ENCODE peak calls at places on chromosomes 1 and 21, in seven cellular contexts. Z is activated T-cell treated with anti-CD3 and anti-CD28 coated beads, Interleukin-2, amount 50 U/mL, for 4 hours; A is HS-5; I is activated CD4-positive, alpha-beta T cell treated with anti-CD3 and anti-CD28 coated beads for 24 hours; X is amniotic stem cell; C is left cardiac atrium; O is NCI-H1436. L is an unnamed sample.

GRCh38 chr21:42121792-42122191 is 50.7 kb downstream of the UMODL1 start:
- DNase-seq in I (no peak), X (no peak), C (no peak), Z (no peak), O (no peak), A (no peak), L (no peak)

GRCh38 chr1:75265792-75266191 is 131.6 kb downstream of the LHX8 start:
- DNase-seq in C (no peak), I (no peak), A (peak; percentile 37), O (peak; percentile 43), X (no peak), Z (no peak), L (peak; percentile 12)

GRCh38 chr1:162193815-162194214 is 124.3 kb downstream of the NOS1AP start:
- DNase-seq in Z (no peak), O (no peak), C (peak; percentile 30), A (no peak), X (no peak), I (no peak), L (no peak)

GRCh38 chr21:42532466-42533181 is 19.0 kb downstream of the SLC37A1 start:
- DNase-seq in I (no peak), A (no peak), X (no peak), Z (no peak), O (no peak), C (peak; percentile 75), L (no peak)

GRCh38 chr1:193462629-193463320 is 276.4 kb upstream of the B3GALT2 start:
- DNase-seq in X (no peak), I (no peak), A (no peak), O (no peak), C (no peak), Z (no peak), L (no peak)

GRCh38 chr1:6521502-6521901 is 30.0 kb upstream of the PLEKHG5 start:
- DNase-seq in X (no peak), I (no peak), O (no peak), Z (no peak), A (no peak), C (no peak), L (no peak)

GRCh38 chr1:31646259-31646960 is 1.7 kb upstream of the PEF1 start:
- DNase-seq in Z (no peak), X (no peak), I (no peak), O (no peak), C (no peak), A (no peak), L (no peak)

GRCh38 chr1:16915627-16915973 is 6.1 kb upstream of the CROCC start:
- DNase-seq in I (no peak), O (no peak), X (no peak), Z (no peak), A (no peak), C (no peak), L (no peak)

GRCh38 chr1:111656093-111657017 is 36.8 kb downstream of the RAP1A start:
- DNase-seq in O (no peak), Z (no peak), C (no peak), I (no peak), A (peak; percentile 49), X (peak; percentile 43), L (peak; percentile 37)

GRCh38 chr1:46489638-46490602 is at the start of gene DMBX1:
- DNase-seq in I (peak; percentile 31), O (peak; percentile 48), Z (no peak), A (no peak), X (no peak), C (no peak), L (no peak)

GRCh38 chr1:182765416-182765815 is 24.2 kb upstream of the NPL start:
- DNase-seq in A (no peak), O (no peak), I (no peak), X (no peak), Z (no peak), C (no peak), L (no peak)

GRCh38 chr1:233183226-233184020 is 112.1 kb downstream of the PCNX2 start:
- DNase-seq in C (no peak), A (no peak), I (no peak), O (no peak), Z (no peak), X (no peak), L (no peak)

GRCh38 chr1:192491804-192492554 is 83.6 kb upstream of the RGS1 start:
- DNase-seq in X (no peak), A (no peak), Z (no peak), O (no peak), C (no peak), I (no peak), L (no peak)

GRCh38 chr1:215877452-215877951 is 310.4 kb downstream of the KCTD3 start:
- DNase-seq in C (no peak), X (no peak), Z (no peak), A (no peak), I (no peak), O (no peak), L (no peak)

GRCh38 chr21:36563301-36563926 is 83.5 kb upstream of the CLDN14 start:
- DNase-seq in I (no peak), C (no peak), Z (no peak), O (no peak), A (no peak), X (no peak), L (no peak)

GRCh38 chr1:53685272-53686051 is 53.5 kb downstream of the GLIS1 start:
- DNase-seq in A (no peak), C (no peak), O (no peak), I (no peak), X (peak; percentile 34), Z (no peak), L (no peak)

GRCh38 chr21:45592208-45592619 is 50.0 kb upstream of the SLC19A1 start:
- DNase-seq in X (no peak), Z (peak; percentile 74), C (no peak), I (peak; percentile 54), O (no peak), A (no peak), L (no peak)

GRCh38 chr1:198121058-198121829 is 35.6 kb upstream of the NEK7 start:
- DNase-seq in A (peak; percentile 63), X (peak; percentile 36), I (no peak), O (no peak), C (no peak), Z (no peak), L (peak; percentile 68)

GRCh38 chr1:104163912-104164476 is 414.3 kb downstream of the AMY1C start:
- DNase-seq in Z (no peak), O (no peak), C (no peak), X (no peak), I (no peak), A (no peak), L (no peak)

GRCh38 chr1:20179369-20180172 is 6.3 kb upstream of the UBXN10 start:
- DNase-seq in Z (no peak), C (no peak), I (no peak), X (no peak), A (no peak), O (no peak), L (no peak)

GRCh38 chr21:33578214-33578613 is 10.3 kb downstream of the DONSON start:
- DNase-seq in O (no peak), C (no peak), I (no peak), A (no peak), Z (no peak), X (no peak), L (no peak)

GRCh38 chr1:173489149-173489600 is 12.0 kb downstream of the PRDX6 start:
- DNase-seq in C (no peak), A (no peak), O (no peak), X (no peak), I (no peak), Z (no peak), L (no peak)

GRCh38 chr1:107829083-107829771 is 135.8 kb downstream of the VAV3 start:
- DNase-seq in Z (no peak), C (no peak), I (no peak), X (no peak), A (no peak), O (peak; percentile 77), L (no peak)

GRCh38 chr1:243253211-243253926 is 1.7 kb downstream of the CEP170 start:
- DNase-seq in X (no peak), C (no peak), Z (no peak), O (no peak), A (no peak), I (no peak), L (no peak)

GRCh38 chr1:113677250-113678158 is 81.8 kb downstream of the PHTF1 start:
- DNase-seq in X (peak; percentile 32), A (no peak), O (peak; percentile 33), Z (no peak), C (peak; percentile 25), I (no peak), L (peak; percentile 20)

GRCh38 chr1:21700094-21700493 is 30.9 kb upstream of the RAP1GAP start:
- DNase-seq in X (no peak), C (no peak), Z (no peak), A (no peak), O (no peak), I (no peak), L (no peak)

GRCh38 chr21:37119421-37120218 is 46.6 kb downstream of the TTC3 start:
- DNase-seq in O (peak; percentile 34), A (no peak), I (no peak), X (no peak), Z (no peak), C (no peak), L (no peak)

GRCh38 chr1:227174136-227174535 is 144.2 kb downstream of the CDC42BPA start:
- DNase-seq in X (peak; percentile 7), Z (no peak), I (no peak), A (peak; percentile 78), C (no peak), O (no peak), L (no peak)